ENCODE peak calls at places on chromosomes 5 and 9, in eight cellular contexts. One of them, this sample, is unnamed.

GRCh38 chr5:143924311-143924710 is 112.3 kb downstream of the HMHB1 start:
- DNase-seq in foreskin fibroblast: no peak
- DNase-seq in fibroblast of mammary gland: peak; percentile 10
- DNase-seq in lower leg skin: no peak
- DNase-seq in AG09309: no peak
- DNase-seq in astrocyte of the cerebellum: no peak
- DNase-seq in IMR-90: peak; percentile 15
- DNase-seq in HCT116: no peak
- DNase-seq in this sample: no peak

GRCh38 chr5:55544341-55544740 is 9.6 kb upstream of the PLPP1 start:
- DNase-seq in foreskin fibroblast: no peak
- DNase-seq in fibroblast of mammary gland: peak; percentile 62
- DNase-seq in lower leg skin: no peak
- DNase-seq in AG09309: no peak
- DNase-seq in astrocyte of the cerebellum: no peak
- DNase-seq in IMR-90: peak; percentile 14
- DNase-seq in HCT116: no peak
- DNase-seq in this sample: no peak

GRCh38 chr5:34791761-34792244 is 47.2 kb upstream of the TTC23L start:
- DNase-seq in foreskin fibroblast: peak; percentile 10
- DNase-seq in fibroblast of mammary gland: peak; percentile 47
- DNase-seq in lower leg skin: no peak
- DNase-seq in AG09309: no peak
- DNase-seq in astrocyte of the cerebellum: no peak
- DNase-seq in IMR-90: peak; percentile 81
- DNase-seq in HCT116: no peak
- DNase-seq in this sample: no peak

GRCh38 chr9:93958875-93959682 is 3.9 kb upstream of the BARX1 start:
- DNase-seq in foreskin fibroblast: peak; percentile 24
- DNase-seq in fibroblast of mammary gland: peak; percentile 32
- DNase-seq in lower leg skin: no peak
- DNase-seq in AG09309: no peak
- DNase-seq in astrocyte of the cerebellum: no peak
- DNase-seq in IMR-90: peak; percentile 7
- DNase-seq in HCT116: no peak
- DNase-seq in this sample: no peak

GRCh38 chr9:129487658-129488483 is 133.0 kb downstream of the C9orf50 start:
- DNase-seq in foreskin fibroblast: peak; percentile 54
- DNase-seq in fibroblast of mammary gland: peak; percentile 71
- DNase-seq in lower leg skin: peak; percentile 92
- DNase-seq in AG09309: no peak
- DNase-seq in astrocyte of the cerebellum: no peak
- DNase-seq in IMR-90: peak; percentile 65
- DNase-seq in HCT116: no peak
- DNase-seq in this sample: no peak

GRCh38 chr5:150540615-150541396 is 32.9 kb downstream of the NDST1 start:
- DNase-seq in foreskin fibroblast: peak; percentile 80
- DNase-seq in fibroblast of mammary gland: peak; percentile 93
- DNase-seq in lower leg skin: peak; percentile 81
- DNase-seq in AG09309: peak; percentile 86
- DNase-seq in astrocyte of the cerebellum: peak; percentile 97
- DNase-seq in IMR-90: peak; percentile 98
- DNase-seq in HCT116: no peak
- DNase-seq in this sample: no peak

GRCh38 chr5:26482817-26483375 is 555.5 kb downstream of the CDH9 start:
- DNase-seq in foreskin fibroblast: no peak
- DNase-seq in fibroblast of mammary gland: peak; percentile 9
- DNase-seq in lower leg skin: no peak
- DNase-seq in AG09309: no peak
- DNase-seq in astrocyte of the cerebellum: peak; percentile 27
- DNase-seq in IMR-90: no peak
- DNase-seq in HCT116: peak; percentile 4
- DNase-seq in this sample: no peak

GRCh38 chr9:26172301-26172700 is 494.1 kb upstream of the TUSC1 start:
- DNase-seq in foreskin fibroblast: no peak
- DNase-seq in fibroblast of mammary gland: no peak
- DNase-seq in lower leg skin: no peak
- DNase-seq in AG09309: no peak
- DNase-seq in astrocyte of the cerebellum: no peak
- DNase-seq in IMR-90: no peak
- DNase-seq in HCT116: no peak
- DNase-seq in this sample: no peak

GRCh38 chr9:136605966-136606365 is 56.8 kb upstream of the EGFL7 start:
- DNase-seq in foreskin fibroblast: no peak
- DNase-seq in fibroblast of mammary gland: no peak
- DNase-seq in lower leg skin: no peak
- DNase-seq in AG09309: no peak
- DNase-seq in astrocyte of the cerebellum: no peak
- DNase-seq in IMR-90: no peak
- DNase-seq in HCT116: no peak
- DNase-seq in this sample: no peak

GRCh38 chr9:114691046-114691955 is 9.3 kb upstream of the TEX48 start:
- DNase-seq in foreskin fibroblast: peak; percentile 85
- DNase-seq in fibroblast of mammary gland: peak; percentile 90
- DNase-seq in lower leg skin: no peak
- DNase-seq in AG09309: peak; percentile 67
- DNase-seq in astrocyte of the cerebellum: peak; percentile 67
- DNase-seq in IMR-90: peak; percentile 91
- DNase-seq in HCT116: peak; percentile 85
- DNase-seq in this sample: peak; percentile 50

GRCh38 chr9:19998823-19999455 is 210.1 kb upstream of the SLC24A2 start:
- DNase-seq in foreskin fibroblast: peak; percentile 50
- DNase-seq in fibroblast of mammary gland: peak; percentile 80
- DNase-seq in lower leg skin: no peak
- DNase-seq in AG09309: peak; percentile 2
- DNase-seq in astrocyte of the cerebellum: peak; percentile 3
- DNase-seq in IMR-90: no peak
- DNase-seq in HCT116: no peak
- DNase-seq in this sample: no peak

GRCh38 chr9:123339666-123340414 is 16.2 kb upstream of the CRB2 start:
- DNase-seq in foreskin fibroblast: no peak
- DNase-seq in fibroblast of mammary gland: no peak
- DNase-seq in lower leg skin: no peak
- DNase-seq in AG09309: no peak
- DNase-seq in astrocyte of the cerebellum: no peak
- DNase-seq in IMR-90: no peak
- DNase-seq in HCT116: no peak
- DNase-seq in this sample: no peak

GRCh38 chr9:130820135-130820738 is 14.8 kb upstream of the ABL1 start:
- DNase-seq in foreskin fibroblast: no peak
- DNase-seq in fibroblast of mammary gland: no peak
- DNase-seq in lower leg skin: no peak
- DNase-seq in AG09309: no peak
- DNase-seq in astrocyte of the cerebellum: no peak
- DNase-seq in IMR-90: no peak
- DNase-seq in HCT116: no peak
- DNase-seq in this sample: no peak

GRCh38 chr5:150451594-150451993 is 2.1 kb upstream of the RPS14 start:
- DNase-seq in foreskin fibroblast: no peak
- DNase-seq in fibroblast of mammary gland: no peak
- DNase-seq in lower leg skin: no peak
- DNase-seq in AG09309: no peak
- DNase-seq in astrocyte of the cerebellum: no peak
- DNase-seq in IMR-90: no peak
- DNase-seq in HCT116: no peak
- DNase-seq in this sample: no peak

GRCh38 chr9:131668439-131669233 is 71.2 kb downstream of the RAPGEF1 start:
- DNase-seq in foreskin fibroblast: peak; percentile 38
- DNase-seq in fibroblast of mammary gland: peak; percentile 84
- DNase-seq in lower leg skin: no peak
- DNase-seq in AG09309: no peak
- DNase-seq in astrocyte of the cerebellum: peak; percentile 66
- DNase-seq in IMR-90: peak; percentile 84
- DNase-seq in HCT116: no peak
- DNase-seq in this sample: no peak

GRCh38 chr9:96874947-96875459 is 20.7 kb upstream of the ZNF782 start:
- DNase-seq in foreskin fibroblast: peak; percentile 46
- DNase-seq in fibroblast of mammary gland: peak; percentile 91
- DNase-seq in lower leg skin: no peak
- DNase-seq in AG09309: no peak
- DNase-seq in astrocyte of the cerebellum: peak; percentile 6
- DNase-seq in IMR-90: peak; percentile 59
- DNase-seq in HCT116: peak; percentile 51
- DNase-seq in this sample: peak; percentile 97

DNA sequence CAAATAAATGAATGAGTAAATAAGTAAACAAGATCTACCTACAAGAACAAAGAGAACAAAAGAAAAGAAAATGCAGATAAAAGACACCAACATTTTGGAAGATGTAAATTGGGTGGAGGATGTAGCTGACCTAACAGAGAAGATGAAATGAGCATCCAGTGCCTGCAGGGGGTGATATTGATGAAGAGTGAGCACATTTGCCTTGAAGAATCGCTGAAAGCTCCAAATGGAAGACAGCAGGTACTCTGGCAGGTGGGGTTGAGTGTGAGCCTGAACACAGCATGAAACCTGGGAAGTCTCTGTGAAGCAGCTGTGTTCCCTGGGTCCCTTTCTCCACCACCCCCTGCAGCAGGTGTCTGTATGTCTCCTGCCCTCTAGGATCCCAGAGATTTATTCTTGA is 125.6 kb downstream of the NXNL2 start:
- DNase-seq in foreskin fibroblast: no peak
- DNase-seq in fibroblast of mammary gland: peak; percentile 61
- DNase-seq in lower leg skin: no peak
- DNase-seq in AG09309: no peak
- DNase-seq in astrocyte of the cerebellum: no peak
- DNase-seq in IMR-90: peak; percentile 43
- DNase-seq in HCT116: peak; percentile 12
- DNase-seq in this sample: no peak
- TF ChIP-seq CTCF in foreskin fibroblast: peak; percentile 63
- TF ChIP-seq CTCF in fibroblast of mammary gland: peak; percentile 70
- TF ChIP-seq CTCF in lower leg skin: no peak
- TF ChIP-seq CTCF in AG09309: peak; percentile 63
- TF ChIP-seq CTCF in astrocyte of the cerebellum: peak; percentile 47
- TF ChIP-seq CTCF in IMR-90: peak; percentile 53
- TF ChIP-seq CTCF in HCT116: peak; percentile 53
- TF ChIP-seq CTCF in this sample: peak; percentile 74

DNA sequence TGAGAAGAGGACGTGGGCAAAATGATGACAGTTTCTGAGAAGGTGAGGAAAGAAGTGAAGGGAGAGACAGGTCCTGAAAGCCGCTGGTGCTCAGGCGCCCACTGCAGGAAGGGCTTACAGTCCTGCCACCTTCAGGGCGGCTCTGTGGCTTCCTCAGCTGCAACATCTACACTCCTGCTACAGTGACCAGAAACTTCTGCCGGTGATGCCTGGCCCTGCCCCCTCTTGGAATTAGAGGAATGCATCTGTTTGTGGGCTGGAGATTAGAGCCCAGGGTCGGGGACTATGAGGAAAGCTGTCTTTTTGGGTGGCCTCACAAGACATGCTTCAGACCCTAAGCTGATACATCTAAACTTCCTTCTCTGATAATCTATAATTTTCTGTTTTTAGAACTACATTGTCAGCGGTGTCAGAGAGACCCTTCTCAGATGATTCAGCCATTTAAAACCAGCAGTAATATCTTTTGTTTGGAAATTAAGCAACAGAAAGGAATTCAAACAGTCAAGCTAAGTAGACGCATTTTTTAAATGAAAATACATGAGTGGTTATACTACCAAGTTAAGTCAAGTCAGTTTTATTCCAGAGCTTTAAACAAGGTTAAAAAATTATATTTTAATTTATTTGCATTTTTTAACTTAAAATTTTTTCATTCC is 30.4 kb downstream of the PRDM6 start:
- DNase-seq in foreskin fibroblast: no peak
- DNase-seq in fibroblast of mammary gland: no peak
- DNase-seq in lower leg skin: no peak
- DNase-seq in AG09309: peak; percentile 13
- DNase-seq in astrocyte of the cerebellum: no peak
- DNase-seq in IMR-90: peak; percentile 74
- DNase-seq in HCT116: peak; percentile 10
- DNase-seq in this sample: no peak
- H3K4me3 ChIP-seq in foreskin fibroblast: peak overlapping the region; percentile 12
- H3K4me3 ChIP-seq in fibroblast of mammary gland: no peak overlapping the region
- H3K4me3 ChIP-seq in lower leg skin: no peak overlapping the region
- H3K4me3 ChIP-seq in AG09309: peak overlapping the region; percentile 20
- H3K4me3 ChIP-seq in astrocyte of the cerebellum: no peak overlapping the region
- H3K4me3 ChIP-seq in IMR-90: peak overlapping the region; percentile 23
- H3K4me3 ChIP-seq in HCT116: no peak overlapping the region
- H3K4me3 ChIP-seq in this sample: no peak overlapping the region

GRCh38 chr5:137960141-137960540 is 70.9 kb downstream of the PKD2L2 start:
- DNase-seq in foreskin fibroblast: no peak
- DNase-seq in fibroblast of mammary gland: no peak
- DNase-seq in lower leg skin: no peak
- DNase-seq in AG09309: no peak
- DNase-seq in astrocyte of the cerebellum: no peak
- DNase-seq in IMR-90: no peak
- DNase-seq in HCT116: no peak
- DNase-seq in this sample: no peak
- TF ChIP-seq CTCF in foreskin fibroblast: no peak
- TF ChIP-seq CTCF in fibroblast of mammary gland: no peak
- TF ChIP-seq CTCF in lower leg skin: no peak
- TF ChIP-seq CTCF in AG09309: no peak
- TF ChIP-seq CTCF in astrocyte of the cerebellum: no peak
- TF ChIP-seq CTCF in IMR-90: no peak
- TF ChIP-seq CTCF in HCT116: no peak
- TF ChIP-seq CTCF in this sample: no peak

GRCh38 chr9:137757613-137758029 is 120.0 kb upstream of the CACNA1B start:
- DNase-seq in foreskin fibroblast: peak; percentile 57
- DNase-seq in fibroblast of mammary gland: peak; percentile 83
- DNase-seq in lower leg skin: no peak
- DNase-seq in AG09309: peak; percentile 39
- DNase-seq in astrocyte of the cerebellum: no peak
- DNase-seq in IMR-90: peak; percentile 86
- DNase-seq in HCT116: peak; percentile 19
- DNase-seq in this sample: peak; percentile 20
- H3K4me3 ChIP-seq in foreskin fibroblast: no peak overlapping the region
- H3K4me3 ChIP-seq in fibroblast of mammary gland: no peak overlapping the region
- H3K4me3 ChIP-seq in lower leg skin: no peak overlapping the region
- H3K4me3 ChIP-seq in AG09309: no peak overlapping the region
- H3K4me3 ChIP-seq in astrocyte of the cerebellum: no peak overlapping the region
- H3K4me3 ChIP-seq in IMR-90: no peak overlapping the region
- H3K4me3 ChIP-seq in HCT116: peak overlapping the region; percentile 9
- H3K4me3 ChIP-seq in this sample: no peak overlapping the region

GRCh38 chr5:140135127-140135526 is 9.4 kb downstream of the IGIP start:
- DNase-seq in foreskin fibroblast: no peak
- DNase-seq in fibroblast of mammary gland: no peak
- DNase-seq in lower leg skin: no peak
- DNase-seq in AG09309: no peak
- DNase-seq in astrocyte of the cerebellum: no peak
- DNase-seq in IMR-90: no peak
- DNase-seq in HCT116: no peak
- DNase-seq in this sample: no peak

GRCh38 chr5:140130949-140131733 is 5.4 kb downstream of the IGIP start:
- DNase-seq in foreskin fibroblast: no peak
- DNase-seq in fibroblast of mammary gland: no peak
- DNase-seq in lower leg skin: no peak
- DNase-seq in AG09309: no peak
- DNase-seq in astrocyte of the cerebellum: no peak
- DNase-seq in IMR-90: no peak
- DNase-seq in HCT116: no peak
- DNase-seq in this sample: no peak

GRCh38 chr5:140134277-140134935 is 8.7 kb downstream of the IGIP start:
- DNase-seq in foreskin fibroblast: no peak
- DNase-seq in fibroblast of mammary gland: no peak
- DNase-seq in lower leg skin: no peak
- DNase-seq in AG09309: no peak
- DNase-seq in astrocyte of the cerebellum: no peak
- DNase-seq in IMR-90: no peak
- DNase-seq in HCT116: no peak
- DNase-seq in this sample: no peak

GRCh38 chr5:140131967-140132409 is 6.3 kb downstream of the IGIP start:
- DNase-seq in foreskin fibroblast: peak; percentile 92
- DNase-seq in fibroblast of mammary gland: peak; percentile 96
- DNase-seq in lower leg skin: peak; percentile 59
- DNase-seq in AG09309: peak; percentile 83
- DNase-seq in astrocyte of the cerebellum: peak; percentile 90
- DNase-seq in IMR-90: peak; percentile 97
- DNase-seq in HCT116: peak; percentile 33
- DNase-seq in this sample: peak; percentile 74

GRCh38 chr5:140133514-140134167 is 7.9 kb downstream of the IGIP start:
- DNase-seq in foreskin fibroblast: no peak
- DNase-seq in fibroblast of mammary gland: no peak
- DNase-seq in lower leg skin: no peak
- DNase-seq in AG09309: no peak
- DNase-seq in astrocyte of the cerebellum: no peak
- DNase-seq in IMR-90: no peak
- DNase-seq in HCT116: no peak
- DNase-seq in this sample: no peak
- TF ChIP-seq CTCF in foreskin fibroblast: no peak
- TF ChIP-seq CTCF in fibroblast of mammary gland: no peak
- TF ChIP-seq CTCF in lower leg skin: no peak
- TF ChIP-seq CTCF in AG09309: no peak
- TF ChIP-seq CTCF in astrocyte of the cerebellum: no peak
- TF ChIP-seq CTCF in IMR-90: no peak
- TF ChIP-seq CTCF in HCT116: no peak
- TF ChIP-seq CTCF in this sample: peak; percentile 18

This sample was measured in epithelial cell of proximal tubule.